ENCODE peak calls at places on chromosome 1, in five cellular contexts. S is psoas muscle, A is H7, V is IMR-90, L is pancreas. I is an unnamed sample.

GRCh38 chr1:29179641-29180184 is 2.0 kb downstream of the SRSF4 start:
- DNase-seq in S (no peak), A (no peak), V (no peak), L (no peak), I (no peak)

GRCh38 chr1:36735939-36736730 is 253.4 kb upstream of the CSF3R start:
- DNase-seq in S (no peak), A (no peak), V (no peak), L (no peak), I (peak; percentile 20)

GRCh38 chr1:181551249-181551648 is 67.9 kb downstream of the CACNA1E start:
- DNase-seq in S (no peak), A (peak; percentile 19), V (no peak), L (no peak), I (peak; percentile 68)

GRCh38 chr1:38053416-38054091 is 7.0 kb upstream of the POU3F1 start:
- DNase-seq in S (no peak), A (no peak), V (no peak), L (no peak), I (no peak)

GRCh38 chr1:56533197-56533596 is 46.2 kb downstream of the PLPP3 start:
- DNase-seq in S (no peak), A (no peak), V (no peak), L (no peak), I (no peak)

GRCh38 chr1:67300561-67300960 is 7.1 kb upstream of the IL12RB2 start:
- DNase-seq in S (no peak), A (no peak), V (no peak), L (no peak), I (no peak)

GRCh38 chr1:209685835-209686234 is 10.6 kb downstream of the G0S2 start:
- DNase-seq in S (no peak), A (no peak), V (no peak), L (no peak), I (no peak)

GRCh38 chr1:115983584-115983983 is 7.3 kb downstream of the SLC22A15 start:
- DNase-seq in S (no peak), A (no peak), V (no peak), L (no peak), I (no peak)

GRCh38 chr1:151314137-151314875 is 12.9 kb downstream of the PI4KB start:
- DNase-seq in S (peak; percentile 85), A (no peak), V (peak; percentile 87), L (peak; percentile 61), I (peak; percentile 95)

GRCh38 chr1:186302378-186302920 is 72.6 kb downstream of the TPR start:
- DNase-seq in S (no peak), A (no peak), V (no peak), L (no peak), I (no peak)

GRCh38 chr1:157691285-157691920 is 9.2 kb downstream of the FCRL3 start:
- DNase-seq in S (no peak), A (peak; percentile 63), V (peak; percentile 23), L (no peak), I (no peak)

GRCh38 chr1:186985889-186986491 is 157.2 kb downstream of the PLA2G4A start:
- DNase-seq in S (no peak), A (peak; percentile 28), V (peak; percentile 78), L (no peak), I (no peak)

GRCh38 chr1:62294211-62294610 is 25.0 kb downstream of the KANK4 start:
- DNase-seq in S (no peak), A (peak; percentile 56), V (no peak), L (no peak), I (no peak)

GRCh38 chr1:40264354-40264781 is 6.3 kb downstream of the ZMPSTE24 start:
- DNase-seq in S (no peak), A (no peak), V (peak; percentile 24), L (no peak), I (no peak)

GRCh38 chr1:29259802-29260441 is 23.6 kb downstream of the PTPRU start:
- DNase-seq in S (peak; percentile 67), A (peak; percentile 99), V (no peak), L (peak; percentile 76), I (peak; percentile 78)

GRCh38 chr1:171506525-171507304 is 21.4 kb downstream of the PRRC2C start:
- DNase-seq in S (no peak), A (no peak), V (peak; percentile 28), L (no peak), I (no peak)

GRCh38 chr1:19079983-19080472 is 123.6 kb upstream of the IFFO2 start:
- DNase-seq in S (no peak), A (no peak), V (peak; percentile 10), L (no peak), I (no peak)
- H3K36me3 ChIP-seq in S (peaks cover 15% of the 10 kb centered on the region), A (peaks cover 84% of the 10 kb centered on the region), V (peaks cover 94% of the 10 kb centered on the region), L (peaks cover 54% of the 10 kb centered on the region), I (peaks cover 52% of the 10 kb centered on the region)

DNA sequence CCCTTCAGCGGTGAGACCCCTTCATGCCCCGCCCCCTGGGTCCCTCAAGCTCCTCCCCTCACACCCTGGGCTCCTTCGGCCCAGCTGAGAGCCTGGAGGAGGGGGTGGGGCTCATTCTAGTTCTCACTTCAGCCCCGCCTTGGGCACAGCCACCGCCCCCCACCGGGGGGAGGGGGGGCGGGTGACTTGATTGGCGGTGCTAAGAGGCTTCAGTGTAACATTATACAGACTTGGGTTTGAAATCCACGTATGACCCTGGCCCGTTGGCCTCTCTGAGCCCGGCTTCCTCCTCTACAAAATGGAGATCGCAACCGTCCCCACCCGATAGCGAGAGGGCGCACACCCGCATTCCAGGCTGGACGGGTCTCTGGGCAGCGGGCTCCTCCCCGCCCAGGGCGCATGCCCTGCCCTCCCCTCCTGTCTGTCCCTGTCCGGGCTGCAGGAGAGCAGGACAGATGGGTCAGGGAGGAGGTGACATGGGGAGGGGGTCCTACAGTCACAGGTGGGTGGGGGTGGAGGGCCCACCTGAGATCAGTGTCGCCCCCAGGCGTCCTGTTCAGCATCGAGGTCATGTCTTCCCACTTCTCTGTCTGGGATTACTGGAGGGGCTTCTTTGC is 5.1 kb downstream of the CLCNKB start:
- DNase-seq in S (peak; percentile 40), A (peak; percentile 96), V (no peak), L (no peak), I (peak; percentile 76)
- H3K4me3 ChIP-seq in S (peak overlapping the region; percentile 60), A (peak overlapping the region; percentile 59), V (peak overlapping the region; percentile 59), L (peak overlapping the region; percentile 30), I (peak overlapping the region; percentile 46)

GRCh38 chr1:26429741-26430140 is 2.4 kb upstream of the DHDDS start:
- DNase-seq in S (no peak), A (peak; percentile 59), V (no peak), L (no peak), I (no peak)
- H3K36me3 ChIP-seq in S (peaks cover 3% of the 10 kb centered on the region), A (peaks cover 31% of the 10 kb centered on the region), V (peaks cover 4% of the 10 kb centered on the region), L (no peaks in the 10 kb centered on the region), I (peaks cover 9% of the 10 kb centered on the region)

GRCh38 chr1:59183918-59184317 is 113.0 kb upstream of the FGGY start:
- DNase-seq in S (no peak), A (no peak), V (peak; percentile 28), L (no peak), I (no peak)

GRCh38 chr1:59184506-59184905 is 112.4 kb upstream of the FGGY start:
- DNase-seq in S (no peak), A (no peak), V (no peak), L (no peak), I (no peak)

GRCh38 chr1:59186656-59187055 is 110.2 kb upstream of the FGGY start:
- DNase-seq in S (peak; percentile 34), A (no peak), V (peak; percentile 79), L (no peak), I (no peak)

GRCh38 chr1:59185163-59185855 is 111.6 kb upstream of the FGGY start:
- DNase-seq in S (no peak), A (no peak), V (no peak), L (no peak), I (no peak)

GRCh38 chr1:59188413-59189213 is 108.3 kb upstream of the FGGY start:
- DNase-seq in S (no peak), A (no peak), V (no peak), L (no peak), I (no peak)
- H3K4me3 ChIP-seq in S (no peak overlapping the region), A (no peak overlapping the region), V (no peak overlapping the region), L (no peak overlapping the region), I (no peak overlapping the region)

DNA sequence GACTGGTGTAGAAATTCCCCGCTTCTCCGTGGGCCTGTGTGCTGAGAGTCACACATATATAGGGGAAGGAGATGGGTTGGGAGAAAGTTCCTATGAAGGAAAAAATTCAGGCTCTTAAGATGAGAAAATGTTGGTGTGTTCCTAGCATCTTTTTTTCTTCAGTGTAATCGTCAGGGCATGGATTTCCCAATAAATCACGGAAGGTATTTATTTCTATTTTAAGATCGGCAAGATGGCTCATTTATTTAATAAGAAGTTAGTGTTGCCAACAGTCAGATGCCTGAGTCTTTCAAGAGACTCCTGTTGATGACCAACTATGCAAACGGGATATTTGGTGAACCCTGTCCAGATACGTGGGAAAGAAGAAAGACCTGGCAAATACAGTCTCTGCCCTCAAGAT is 58.2 kb downstream of the TGFB2 start:
- DNase-seq in S (no peak), A (no peak), V (no peak), L (no peak), I (no peak)
- H3K36me3 ChIP-seq in S (peaks cover 2% of the 10 kb centered on the region), A (no peaks in the 10 kb centered on the region), V (peaks cover 1% of the 10 kb centered on the region), L (no peaks in the 10 kb centered on the region), I (peaks cover 4% of the 10 kb centered on the region)

DNA sequence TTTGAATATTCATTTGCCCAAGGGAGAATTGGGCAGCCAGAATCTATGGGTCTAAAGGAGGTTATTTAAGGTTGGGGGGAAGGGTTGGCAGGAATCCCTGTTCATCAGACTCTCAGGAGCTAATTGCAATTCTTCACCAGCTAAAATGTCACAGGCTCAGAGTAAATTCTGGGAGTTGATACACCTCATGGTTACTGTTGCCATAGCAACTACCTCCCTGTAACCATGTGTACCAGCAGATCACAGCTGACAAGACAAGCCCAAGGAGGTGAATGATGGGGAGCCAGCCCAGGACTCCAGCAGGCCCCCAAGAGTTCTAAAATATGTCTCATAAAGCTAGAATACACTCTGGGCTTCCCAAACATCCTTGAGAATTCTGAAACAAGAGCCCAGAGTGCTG is 75.5 kb downstream of the CAMK2N1 start:
- DNase-seq in S (no peak), A (no peak), V (peak; percentile 35), L (no peak), I (no peak)
- H3K4me3 ChIP-seq in S (no peak overlapping the region), A (no peak overlapping the region), V (no peak overlapping the region), L (no peak overlapping the region), I (no peak overlapping the region)

DNA sequence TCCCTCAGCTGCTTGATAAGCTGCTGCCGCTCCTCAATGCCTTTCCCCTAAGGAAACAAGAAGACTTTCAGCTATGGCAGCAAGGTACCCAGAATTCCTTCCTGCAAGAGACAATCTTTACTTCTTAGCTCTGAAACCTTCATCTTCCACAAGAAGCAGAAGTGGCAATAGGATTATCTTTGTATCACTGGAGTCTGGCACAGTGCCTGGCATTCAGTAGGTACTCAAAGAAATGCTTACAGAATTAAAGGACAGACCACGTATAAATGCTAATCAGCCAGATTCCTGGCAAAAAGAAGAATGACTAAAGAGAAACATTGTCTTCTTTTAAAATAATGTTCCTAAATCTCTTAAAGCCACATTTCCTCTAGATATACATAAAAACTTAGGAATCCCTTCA is 43.7 kb downstream of the SLC27A3 start:
- DNase-seq in S (no peak), A (no peak), V (no peak), L (no peak), I (no peak)
- H3K36me3 ChIP-seq in S (peaks cover 4% of the 10 kb centered on the region), A (peaks cover 25% of the 10 kb centered on the region), V (peaks cover 30% of the 10 kb centered on the region), L (peaks cover 48% of the 10 kb centered on the region), I (peaks cover 25% of the 10 kb centered on the region)